ENCODE peak calls at places on chromosome 14, in nine cellular contexts. D is testis; E is CD4-positive, CD25-positive, alpha-beta regulatory T cell; J is tibial nerve; F is psoas muscle; O is upper lobe of right lung; T is stomach; A is left ventricle myocardium inferior; K is prostate gland. P is an unnamed sample.

GRCh38 chr14:91521058-91521721 is 11.1 kb upstream of the PPP4R3A start:
- DNase-seq in D (no peak), E (no peak), J (no peak), F (no peak), O (no peak), T (no peak), A (no peak), K (no peak), P (no peak)

GRCh38 chr14:37816135-37816534 is 220.7 kb downstream of the TTC6 start:
- DNase-seq in D (no peak), E (no peak), J (no peak), F (no peak), O (no peak), T (no peak), A (no peak), K (no peak), P (no peak)

GRCh38 chr14:57291692-57292647 is 23.2 kb downstream of the AP5M1 start:
- DNase-seq in D (no peak), E (no peak), J (no peak), F (no peak), O (no peak), T (no peak), A (no peak), K (no peak), P (no peak)

GRCh38 chr14:20223410-20223809 is at the start of gene OR11H6:
- DNase-seq in D (no peak), E (no peak), J (no peak), F (no peak), O (no peak), T (no peak), A (no peak), K (no peak), P (no peak)

GRCh38 chr14:53064461-53064860 is 88.7 kb downstream of the DDHD1 start:
- DNase-seq in D (no peak), E (no peak), J (no peak), F (no peak), O (no peak), T (no peak), A (no peak), K (no peak), P (no peak)

GRCh38 chr14:99716850-99717681 is 33.0 kb downstream of the CYP46A1 start:
- DNase-seq in D (no peak), E (no peak), J (no peak), F (no peak), O (no peak), T (no peak), A (no peak), K (no peak), P (peak; percentile 34)

GRCh38 chr14:103517172-103517566 is 5.5 kb downstream of the CKB start:
- DNase-seq in D (no peak), E (no peak), J (no peak), F (peak; percentile 50), O (peak; percentile 49), T (no peak), A (no peak), K (no peak), P (peak; percentile 12)

GRCh38 chr14:100871234-100872186 is 32.0 kb downstream of the RTL1 start:
- DNase-seq in D (no peak), E (no peak), J (no peak), F (peak; percentile 34), O (peak; percentile 35), T (no peak), A (peak; percentile 6), K (no peak), P (peak; percentile 9)

GRCh38 chr14:32576088-32576795 is 247.1 kb downstream of the AKAP6 start:
- DNase-seq in D (peak; percentile 70), E (peak; percentile 45), J (no peak), F (no peak), O (no peak), T (peak; percentile 39), A (no peak), K (peak; percentile 43), P (no peak)

GRCh38 chr14:22980672-22981089 is 1.7 kb downstream of the AJUBA start:
- DNase-seq in D (no peak), E (peak; percentile 8), J (no peak), F (no peak), O (peak; percentile 82), T (peak; percentile 57), A (peak; percentile 29), K (peak; percentile 60), P (no peak)

GRCh38 chr14:104708606-104709268 is 15.3 kb upstream of the ADSS1 start:
- DNase-seq in D (peak; percentile 77), E (peak; percentile 71), J (peak; percentile 59), F (peak; percentile 85), O (peak; percentile 83), T (peak; percentile 81), A (peak; percentile 67), K (peak; percentile 42), P (peak; percentile 90)

GRCh38 chr14:63249112-63249511 is 44.9 kb downstream of the RHOJ start:
- DNase-seq in D (peak; percentile 17), E (no peak), J (no peak), F (no peak), O (no peak), T (no peak), A (no peak), K (no peak), P (no peak)

GRCh38 chr14:50875359-50876090 is 3.7 kb downstream of the ABHD12B start:
- DNase-seq in D (no peak), E (peak; percentile 43), J (no peak), F (no peak), O (no peak), T (no peak), A (no peak), K (no peak), P (no peak)

GRCh38 chr14:68638056-68638816 is 154.6 kb downstream of the ZFP36L1 start:
- DNase-seq in D (no peak), E (no peak), J (no peak), F (no peak), O (peak; percentile 45), T (no peak), A (no peak), K (no peak), P (peak; percentile 30)

GRCh38 chr14:77457115-77457521 is 283 bp downstream of the VIPAS39 start:
- DNase-seq in D (no peak), E (no peak), J (no peak), F (no peak), O (no peak), T (no peak), A (no peak), K (no peak), P (no peak)

GRCh38 chr14:81170829-81171195 is 49.9 kb downstream of the GTF2A1 start:
- DNase-seq in D (no peak), E (no peak), J (no peak), F (no peak), O (no peak), T (no peak), A (no peak), K (no peak), P (no peak)
- H3K4me1 ChIP-seq in D (peaks cover 3% of the 10 kb centered on the region), E (peaks cover 23% of the 10 kb centered on the region), J (peaks cover 4% of the 10 kb centered on the region), F (peaks cover 16% of the 10 kb centered on the region), O (peaks cover 18% of the 10 kb centered on the region), T (peaks cover 19% of the 10 kb centered on the region), A (peaks cover 19% of the 10 kb centered on the region), K (no peaks in the 10 kb centered on the region), P (no peaks in the 10 kb centered on the region)

GRCh38 chr14:65377576-65377975 is 35.0 kb upstream of the FUT8 start:
- DNase-seq in D (no peak), E (no peak), J (no peak), F (no peak), O (no peak), T (no peak), A (no peak), K (no peak), P (no peak)

GRCh38 chr14:65371784-65372183 is 40.7 kb upstream of the FUT8 start:
- DNase-seq in D (no peak), E (no peak), J (no peak), F (no peak), O (no peak), T (no peak), A (no peak), K (no peak), P (no peak)

GRCh38 chr14:65373011-65373670 is 39.4 kb upstream of the FUT8 start:
- DNase-seq in D (peak; percentile 18), E (no peak), J (no peak), F (no peak), O (no peak), T (no peak), A (no peak), K (no peak), P (no peak)

GRCh38 chr14:65370890-65371289 is 41.6 kb upstream of the FUT8 start:
- DNase-seq in D (no peak), E (no peak), J (no peak), F (no peak), O (no peak), T (no peak), A (no peak), K (no peak), P (no peak)

DNA sequence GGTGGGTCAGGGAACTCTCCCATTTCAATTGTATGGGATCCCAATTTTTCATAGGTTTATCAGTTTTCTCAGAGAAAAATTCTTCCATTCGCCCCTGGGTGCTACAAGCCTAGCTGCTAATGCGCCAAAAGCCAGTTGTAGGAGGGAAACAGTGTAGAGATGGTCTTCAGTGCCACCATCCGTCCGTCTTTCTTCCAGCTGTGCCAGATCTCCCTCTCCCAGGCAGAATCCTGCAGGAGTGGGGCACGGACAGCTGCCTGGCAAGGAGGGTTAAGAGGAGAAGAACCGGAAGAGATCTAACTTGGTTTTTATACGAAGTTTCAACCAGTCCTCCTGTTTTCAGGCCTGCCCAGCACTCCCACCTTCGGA is 38.9 kb upstream of the FUT8 start:
- DNase-seq in D (peak; percentile 26), E (no peak), J (no peak), F (peak; percentile 56), O (no peak), T (peak; percentile 29), A (no peak), K (peak; percentile 16), P (no peak)
- H3K4me3 ChIP-seq in D (no peak overlapping the region), E (no peak overlapping the region), J (no peak overlapping the region), F (peak overlapping the region; percentile 42), O (no peak overlapping the region), T (peak overlapping the region; percentile 18), A (no peak overlapping the region), K (no peak overlapping the region), P (no peak overlapping the region)

DNA sequence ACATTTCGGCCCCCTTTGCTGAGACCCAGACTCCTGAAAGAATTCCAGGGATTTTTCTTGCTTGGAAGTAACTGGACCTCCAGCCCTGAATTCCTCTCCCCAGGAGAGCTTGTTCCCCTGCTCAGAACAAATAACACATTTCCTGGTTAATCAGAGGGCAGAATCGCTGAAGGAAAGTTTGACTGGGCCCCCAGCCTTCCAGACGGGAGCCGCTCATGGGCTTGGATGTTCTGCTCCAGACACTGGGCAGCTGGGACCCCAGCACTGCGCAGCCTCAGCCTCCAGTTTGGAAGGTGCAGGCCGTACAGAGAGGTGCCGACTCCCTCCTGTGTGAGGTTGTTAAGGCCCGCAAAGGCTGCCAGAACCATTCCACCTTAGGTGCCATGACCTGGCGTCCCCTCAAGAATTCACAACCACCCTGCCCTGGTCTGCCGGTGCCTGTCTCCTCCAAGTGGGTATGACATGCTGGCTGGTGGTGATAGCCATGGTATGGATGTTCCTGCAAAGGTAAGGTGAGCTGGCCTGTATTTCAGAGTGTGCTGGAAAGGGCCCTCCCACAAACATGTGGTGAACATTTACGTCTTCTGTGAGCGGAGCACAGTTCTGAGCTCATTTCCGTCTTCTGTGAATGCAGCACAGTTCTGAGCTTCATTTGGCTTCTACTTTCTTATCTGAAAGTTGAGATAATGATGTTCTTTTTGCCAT is 5.1 kb upstream of the LTBP2 start:
- DNase-seq in D (peak; percentile 33), E (no peak), J (no peak), F (peak; percentile 37), O (no peak), T (no peak), A (no peak), K (no peak), P (no peak)
- H3K27ac ChIP-seq in D (peak overlapping the region; percentile 0), E (no peak overlapping the region), J (peak overlapping the region; percentile 46), F (peak overlapping the region; percentile 23), O (no peak overlapping the region), T (peak overlapping the region; percentile 81), A (peak overlapping the region; percentile 19), K (no peak overlapping the region), P (no peak overlapping the region)

GRCh38 chr14:55121628-55122440 is 7.2 kb upstream of the LGALS3 start:
- DNase-seq in D (no peak), E (no peak), J (no peak), F (no peak), O (no peak), T (no peak), A (no peak), K (no peak), P (no peak)
- H3K4me1 ChIP-seq in D (peaks cover 60% of the 10 kb centered on the region), E (peaks cover 11% of the 10 kb centered on the region), J (peaks cover 46% of the 10 kb centered on the region), F (peaks cover 17% of the 10 kb centered on the region), O (peaks cover 60% of the 10 kb centered on the region), T (peaks cover 98% of the 10 kb centered on the region), A (peaks cover 98% of the 10 kb centered on the region), K (peaks cover 27% of the 10 kb centered on the region), P (peaks cover 40% of the 10 kb centered on the region)